ENCODE peak calls at places on chromosomes 5 and 9, in eight cellular contexts. X, C, E, F, W, T, S and Q are unnamed samples.

GRCh38 chr5:72109625-72110024 is 2.4 kb downstream of the MAP1B start:
- DNase-seq in E (no peak), C (no peak), X (no peak), S (no peak), F (no peak), T (peak), W (no peak), Q (no peak)

GRCh38 chr9:72313507-72313906 is 51.5 kb downstream of the ZFAND5 start:
- DNase-seq in C (no peak), E (no peak), T (no peak), S (no peak), W (no peak), X (no peak), F (no peak), Q (no peak)

GRCh38 chr5:59525957-59526356 is 367.6 kb downstream of the PDE4D start:
- DNase-seq in S (peak), C (no peak), X (no peak), F (no peak), T (no peak), W (no peak), E (no peak), Q (peak)

GRCh38 chr9:18821794-18822193 is 211.2 kb downstream of the SAXO1 start:
- DNase-seq in T (no peak), S (no peak), E (no peak), X (no peak), C (no peak), F (peak), W (no peak), Q (no peak)

GRCh38 chr9:72129271-72130156 is 19.7 kb upstream of the GDA start:
- DNase-seq in W (no peak), S (no peak), F (no peak), T (no peak), E (no peak), X (no peak), C (no peak), Q (no peak)

GRCh38 chr5:173793677-173794570 is 94.2 kb upstream of the CPEB4 start:
- DNase-seq in E (no peak), F (no peak), W (no peak), X (no peak), T (no peak), S (no peak), C (no peak), Q (no peak)

GRCh38 chr5:45521067-45521466 is 175.1 kb downstream of the HCN1 start:
- DNase-seq in X (no peak), S (no peak), W (no peak), C (no peak), T (peak), E (no peak), F (peak), Q (peak)

GRCh38 chr5:115602585-115603125 is 376 bp upstream of the TICAM2 start:
- DNase-seq in C (no peak), E (no peak), T (peak), X (no peak), S (no peak), F (no peak), W (no peak), Q (no peak)

GRCh38 chr9:136855461-136856077 is 3.4 kb downstream of the MAMDC4 start:
- DNase-seq in E (no peak), X (no peak), F (no peak), S (no peak), C (no peak), W (peak), T (no peak), Q (no peak)

GRCh38 chr9:108271646-108272349 is 584.0 kb downstream of the ACTL7B start:
- DNase-seq in C (no peak), S (peak), T (peak), F (peak), X (no peak), E (no peak), W (no peak), Q (peak)

GRCh38 chr9:92749071-92749933 is 15.3 kb downstream of the BICD2 start:
- DNase-seq in X (no peak), F (no peak), E (no peak), W (no peak), C (peak), T (no peak), S (no peak), Q (no peak)

GRCh38 chr5:143315929-143316328 is 87.6 kb downstream of the NR3C1 start:
- DNase-seq in F (no peak), X (no peak), T (no peak), W (no peak), E (no peak), C (no peak), S (no peak), Q (no peak)

GRCh38 chr9:116423149-116423548 is 264.0 kb upstream of the TRIM32 start:
- DNase-seq in E (no peak), X (no peak), T (no peak), S (no peak), W (no peak), F (no peak), C (no peak), Q (no peak)

GRCh38 chr9:91428927-91429351 is 5.3 kb upstream of the NFIL3 start:
- DNase-seq in E (no peak), T (no peak), S (peak), W (no peak), C (no peak), F (no peak), X (no peak), Q (peak)

GRCh38 chr9:2727966-2728613 is 10.8 kb downstream of the KCNV2 start:
- DNase-seq in E (no peak), T (peak), X (no peak), C (no peak), F (no peak), S (peak), W (no peak), Q (peak)

GRCh38 chr5:10173716-10174115 is 76.0 kb downstream of the ATPSCKMT start:
- DNase-seq in F (no peak), X (no peak), T (no peak), E (no peak), C (no peak), W (no peak), S (no peak), Q (no peak)

GRCh38 chr5:67094476-67095300 is 101.9 kb downstream of the CD180 start:
- DNase-seq in S (peak), E (no peak), W (no peak), C (no peak), F (peak), T (no peak), X (no peak), Q (peak)

GRCh38 chr5:96283589-96283988 is 149.5 kb downstream of the PCSK1 start:
- DNase-seq in C (no peak), E (no peak), T (no peak), S (no peak), W (no peak), F (no peak), X (no peak), Q (no peak)

GRCh38 chr5:121273818-121274433 is 577.8 kb upstream of the FTMT start:
- DNase-seq in W (no peak), C (no peak), X (no peak), T (no peak), F (peak), S (peak), E (no peak), Q (peak)

GRCh38 chr5:74028406-74028805 is 402.4 kb downstream of the ARHGEF28 start:
- DNase-seq in F (no peak), S (no peak), C (no peak), T (no peak), X (no peak), W (no peak), E (no peak), Q (no peak)

GRCh38 chr9:125559894-125560293 is 147.1 kb downstream of the MAPKAP1 start:
- DNase-seq in F (no peak), X (no peak), C (no peak), W (no peak), E (no peak), T (no peak), S (no peak), Q (no peak)